ENCODE peak calls at places on chromosomes 3 and 15, in seven cellular contexts. U is HepG2, M is K562, S is GM12878, W is HCT116, B is H1, K is SK-N-SH. O is an unnamed sample.

GRCh38 chr3:174858353-174858752 is 781 bp upstream of the NAALADL2 start:
- DNase-seq in U (no peak), B (no peak), S (no peak), W (no peak), K (no peak), M (no peak), O (peak; percentile 39)

GRCh38 chr15:56492786-56493555 is 28.0 kb upstream of the MNS1 start:
- DNase-seq in W (no peak), K (no peak), U (no peak), B (no peak), M (no peak), S (no peak), O (no peak)

GRCh38 chr3:150330872-150331271 is 77.2 kb upstream of the TSC22D2 start:
- DNase-seq in W (no peak), B (no peak), S (no peak), U (no peak), K (no peak), M (no peak), O (no peak)

GRCh38 chr15:65910341-65910740 is 41.0 kb downstream of the RAB11A start:
- DNase-seq in B (no peak), U (no peak), K (no peak), M (no peak), W (no peak), S (no peak), O (no peak)

GRCh38 chr3:67376416-67376815 is 278.0 kb downstream of the SUCLG2 start:
- DNase-seq in W (no peak), M (no peak), B (no peak), U (no peak), S (no peak), K (no peak), O (no peak)

GRCh38 chr3:190579514-190580137 is 65.7 kb downstream of the IL1RAP start:
- DNase-seq in M (no peak), U (no peak), W (no peak), B (no peak), S (no peak), K (no peak), O (no peak)

GRCh38 chr15:62857411-62857853 is 185.1 kb upstream of the TPM1 start:
- DNase-seq in S (no peak), W (no peak), M (no peak), B (no peak), K (no peak), U (no peak), O (peak; percentile 50)

GRCh38 chr15:38563723-38564519 is 693 bp downstream of the RASGRP1 start:
- DNase-seq in W (peak; percentile 8), B (peak; percentile 90), K (peak; percentile 85), S (no peak), U (no peak), M (peak; percentile 81), O (peak; percentile 69)

GRCh38 chr3:89697321-89697916 is 590.0 kb downstream of the EPHA3 start:
- DNase-seq in S (no peak), U (no peak), W (no peak), K (no peak), M (no peak), B (no peak), O (peak; percentile 49)

GRCh38 chr3:42179110-42179725 is 86.8 kb downstream of the CCK start:
- DNase-seq in K (no peak), S (no peak), B (peak; percentile 54), M (peak; percentile 69), W (peak; percentile 85), U (peak; percentile 83), O (no peak)

GRCh38 chr3:126922466-126922865 is 60.4 kb upstream of the PLXNA1 start:
- DNase-seq in M (no peak), K (no peak), W (no peak), U (no peak), B (no peak), S (no peak), O (no peak)

GRCh38 chr3:128432898-128433629 is 33.6 kb downstream of the DNAJB8 start:
- DNase-seq in M (peak; percentile 72), K (peak; percentile 49), U (no peak), W (no peak), S (no peak), B (peak; percentile 75), O (no peak)

GRCh38 chr3:184156522-184156955 is 1.4 kb downstream of the DVL3 start:
- DNase-seq in S (no peak), K (peak; percentile 78), U (peak; percentile 53), W (no peak), M (peak; percentile 44), B (peak; percentile 65), O (no peak)

GRCh38 chr15:94722025-94722636 is 490.8 kb downstream of the MCTP2 start:
- DNase-seq in S (no peak), W (no peak), B (no peak), K (no peak), M (no peak), U (no peak), O (no peak)

GRCh38 chr15:79615754-79616153 is 183.6 kb downstream of the MINAR1 start:
- DNase-seq in U (no peak), B (peak; percentile 7), S (no peak), K (no peak), M (no peak), W (no peak), O (no peak)

GRCh38 chr3:176514297-176514696 is 683.0 kb downstream of the TBL1XR1 start:
- DNase-seq in B (peak; percentile 80), K (no peak), M (peak; percentile 82), U (peak; percentile 64), S (no peak), W (peak; percentile 62), O (peak; percentile 35)

GRCh38 chr3:149371001-149371722 is 6.3 kb downstream of the TM4SF1 start:
- DNase-seq in K (no peak), M (no peak), S (no peak), W (no peak), B (no peak), U (peak; percentile 66), O (no peak)

GRCh38 chr3:20462226-20462625 is 276.2 kb upstream of the SGO1 start:
- DNase-seq in W (no peak), M (no peak), S (no peak), U (no peak), B (no peak), K (no peak), O (no peak)

DNA sequence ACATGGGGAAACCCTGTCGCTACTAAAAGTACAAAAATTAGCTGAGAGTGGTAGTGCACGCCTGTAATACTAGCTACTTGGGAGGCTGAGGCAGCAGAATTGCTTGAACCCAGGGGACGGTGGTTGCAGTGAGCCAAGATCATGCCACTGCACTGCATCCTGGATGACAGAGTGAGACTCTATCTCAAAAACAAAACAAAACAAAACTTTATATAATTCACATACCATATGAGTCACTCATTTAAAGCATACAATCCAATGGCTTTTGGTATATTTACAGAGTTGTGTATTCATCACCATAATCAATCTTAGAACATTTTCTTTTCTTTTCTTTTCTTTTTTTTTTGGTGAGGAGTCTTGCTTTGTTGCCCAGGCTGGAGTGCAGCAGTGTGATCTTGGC is 8.7 kb downstream of the PXK start:
- DNase-seq in K (no peak), U (no peak), M (no peak), W (no peak), S (no peak), B (no peak), O (no peak)
- TF ChIP-seq JUND in K (no peak), U (no peak), M (no peak), W (no peak), S (no peak), B (no peak), O (no peak)

GRCh38 chr15:29183071-29183831 is 86.4 kb downstream of the NSMCE3 start:
- DNase-seq in K (no peak), S (no peak), M (no peak), U (no peak), B (no peak), W (no peak), O (no peak)
- TF ChIP-seq JUND in K (no peak), S (no peak), M (no peak), U (no peak), B (no peak), W (no peak), O (no peak)

GRCh38 chr3:188742755-188743549 is 428.8 kb upstream of the TPRG1 start:
- DNase-seq in U (no peak), W (no peak), K (no peak), S (no peak), B (no peak), M (no peak), O (peak; percentile 3)
- TF ChIP-seq JUND in U (no peak), W (no peak), K (no peak), S (no peak), B (no peak), M (no peak), O (no peak)

GRCh38 chr3:169552533-169552932 is 111.0 kb downstream of the MECOM start:
- DNase-seq in U (no peak), B (no peak), S (no peak), M (no peak), W (no peak), K (no peak), O (no peak)

GRCh38 chr3:169556909-169557308 is 106.6 kb downstream of the MECOM start:
- DNase-seq in U (no peak), B (no peak), S (no peak), W (no peak), M (no peak), K (no peak), O (no peak)

GRCh38 chr3:169554606-169555005 is 108.9 kb downstream of the MECOM start:
- DNase-seq in W (no peak), S (no peak), K (no peak), M (no peak), U (no peak), B (no peak), O (no peak)

GRCh38 chr3:169558371-169558770 is 105.1 kb downstream of the MECOM start:
- DNase-seq in M (no peak), W (no peak), K (no peak), S (no peak), U (no peak), B (no peak), O (no peak)

GRCh38 chr3:169556349-169556870 is 107.1 kb downstream of the MECOM start:
- DNase-seq in M (no peak), U (no peak), K (no peak), S (no peak), B (no peak), W (no peak), O (no peak)
- TF ChIP-seq JUND in M (no peak), U (no peak), K (no peak), S (no peak), B (no peak), W (no peak), O (no peak)

DNA sequence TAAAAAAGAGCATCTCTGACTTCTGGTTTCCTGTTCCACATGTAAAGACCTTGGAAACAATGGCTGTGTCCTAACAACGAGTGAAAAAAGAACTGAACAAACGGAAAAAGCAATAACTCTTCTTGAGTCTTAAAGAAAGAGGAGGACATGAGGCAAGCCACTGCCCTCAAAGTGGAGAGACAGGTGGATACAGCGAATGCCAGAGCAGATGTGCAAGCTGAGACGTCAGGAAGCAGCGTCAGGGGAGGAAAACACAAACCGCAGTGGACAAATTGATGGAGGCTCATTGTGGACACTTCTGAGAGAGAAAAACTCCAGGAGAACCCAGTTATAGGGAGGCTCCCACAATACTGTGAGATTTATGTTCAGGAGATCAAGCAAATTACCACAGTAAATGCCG is 208.0 kb upstream of the MME start:
- DNase-seq in K (no peak), W (no peak), U (no peak), S (no peak), M (no peak), B (no peak), O (no peak)
- TF ChIP-seq JUND in K (no peak), W (no peak), U (no peak), S (no peak), M (no peak), B (no peak), O (no peak)

GRCh38 chr3:143442761-143443477 is 323.3 kb downstream of the CHST2 start:
- DNase-seq in S (no peak), M (no peak), W (no peak), K (no peak), B (no peak), U (no peak), O (no peak)
- TF ChIP-seq JUND in S (no peak), M (no peak), W (no peak), K (no peak), B (no peak), U (no peak), O (no peak)

O was measured in T47D.